ENCODE peak calls at places on chromosome 2, in five cellular contexts. S is stomach, E is Panc1, B is transverse colon, D is GM12878. V is an unnamed sample.

GRCh38 chr2:170648037-170648436 is 67.1 kb upstream of the SP5 start:
- DNase-seq in B (no peak), E (no peak), S (no peak), D (no peak), V (no peak)

GRCh38 chr2:234060236-234060635 is 9.7 kb downstream of the SPP2 start:
- DNase-seq in B (no peak), D (no peak), S (no peak), E (no peak), V (no peak)

GRCh38 chr2:26994975-26995374 is 24.5 kb downstream of the MAPRE3 start:
- DNase-seq in B (no peak), E (no peak), D (no peak), S (no peak), V (no peak)

GRCh38 chr2:181153886-181154285 is 173.5 kb downstream of the UBE2E3 start:
- DNase-seq in B (no peak), E (no peak), D (no peak), S (no peak), V (no peak)

GRCh38 chr2:6780765-6781274 is 84.9 kb downstream of the CMPK2 start:
- DNase-seq in S (peak), D (peak), E (no peak), B (peak), V (peak)

GRCh38 chr2:125471963-125472362 is 1184.0 kb upstream of the GYPC start:
- DNase-seq in S (no peak), B (peak), D (no peak), E (no peak), V (no peak)

GRCh38 chr2:111662039-111662740 is 221.8 kb downstream of the ANAPC1 start:
- DNase-seq in D (no peak), S (no peak), E (peak), B (no peak), V (no peak)

GRCh38 chr2:98634406-98635092 is 26.2 kb downstream of the UNC50 start:
- DNase-seq in E (no peak), S (no peak), B (no peak), D (no peak), V (no peak)

GRCh38 chr2:150134223-150134858 is 353.1 kb downstream of the RND3 start:
- DNase-seq in E (no peak), S (no peak), D (no peak), B (no peak), V (no peak)

GRCh38 chr2:177268901-177269300 is 4.4 kb upstream of the NFE2L2 start:
- DNase-seq in B (no peak), D (no peak), S (no peak), E (no peak), V (no peak)

GRCh38 chr2:239406316-239406995 is 5.6 kb upstream of the HDAC4 start:
- DNase-seq in E (no peak), S (no peak), D (no peak), B (no peak), V (no peak)

GRCh38 chr2:675982-676646 is 1.1 kb downstream of the TMEM18 start:
- DNase-seq in E (peak), B (peak), S (no peak), D (no peak), V (peak)

GRCh38 chr2:32136097-32136496 is 29.6 kb upstream of the SLC30A6 start:
- DNase-seq in S (no peak), E (no peak), B (no peak), D (no peak), V (no peak)

GRCh38 chr2:29615183-29615582 is 306.2 kb downstream of the ALK start:
- DNase-seq in S (no peak), D (no peak), B (no peak), E (no peak), V (no peak)

GRCh38 chr2:241888641-241889040 is 19.1 kb downstream of the RTP5 start:
- DNase-seq in E (no peak), B (no peak), S (no peak), D (no peak), V (no peak)

GRCh38 chr2:85534875-85535274 is 4.1 kb upstream of the MAT2A start:
- DNase-seq in S (no peak), B (no peak), D (no peak), E (no peak), V (no peak)

GRCh38 chr2:202046577-202046976 is 12.9 kb downstream of the FZD7 start:
- DNase-seq in E (no peak), D (no peak), B (no peak), S (no peak), V (no peak)

GRCh38 chr2:224658776-224659175 is 57.4 kb downstream of the CCDC195 start:
- DNase-seq in D (no peak), S (no peak), E (no peak), B (no peak), V (no peak)

GRCh38 chr2:55056024-55056521 is 5.8 kb upstream of the RTN4 start:
- DNase-seq in S (no peak), E (no peak), B (no peak), D (no peak), V (no peak)

GRCh38 chr2:81583311-81584108 is 1279.0 kb upstream of the LRRTM1 start:
- DNase-seq in S (no peak), B (no peak), E (no peak), D (no peak), V (no peak)

GRCh38 chr2:10452334-10452733 is 4.2 kb upstream of the ODC1 start:
- DNase-seq in E (no peak), D (no peak), B (peak), S (peak), V (peak)

GRCh38 chr2:171598713-171599319 is 76.5 kb downstream of the CYBRD1 start:
- DNase-seq in S (peak), B (peak), D (peak), E (peak), V (peak)

GRCh38 chr2:77520981-77521380 is 1.2 kb downstream of the LRRTM4 start:
- DNase-seq in D (no peak), E (no peak), S (no peak), B (no peak), V (no peak)
- H3K4me3 ChIP-seq in D (no peak), E (no peak), S (no peak), B (no peak), V (no peak)

DNA sequence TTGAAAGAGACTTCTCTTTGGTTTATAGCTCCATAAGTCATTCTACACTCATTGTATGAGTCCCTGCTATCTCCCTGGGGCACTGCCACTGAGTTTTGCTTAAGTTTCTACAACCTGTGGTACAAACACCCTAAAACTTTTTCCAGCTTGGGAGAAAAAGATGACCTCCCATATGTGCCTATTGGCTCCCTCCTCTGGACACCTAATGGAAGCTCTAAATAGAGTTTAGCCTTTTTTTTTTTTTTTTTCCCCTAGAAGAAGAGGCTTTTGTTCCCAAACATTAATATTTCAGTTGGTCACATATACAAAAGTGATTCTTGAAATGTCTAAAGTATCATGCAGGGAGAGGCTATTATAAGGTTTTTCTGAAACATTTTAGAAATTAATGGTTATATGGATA is 547.2 kb upstream of the TMEFF2 start:
- DNase-seq in E (no peak), D (no peak), B (no peak), S (no peak), V (no peak)
- TF ChIP-seq CTCF in E (peak), D (no peak), B (no peak), S (no peak), V (no peak)

GRCh38 chr2:102142829-102143449 is 393 bp downstream of the IL1R1 start:
- DNase-seq in D (no peak), S (no peak), E (no peak), B (no peak), V (peak)
- TF ChIP-seq POLR2AphosphoS5 in D (no peak), S (no peak), E (no peak), B (no peak), V (no peak)

GRCh38 chr2:41736105-41736567 is 311.7 kb upstream of the PKDCC start:
- DNase-seq in S (no peak), D (peak), E (no peak), B (no peak), V (peak)
- H3K4me3 ChIP-seq in S (no peak), D (no peak), E (no peak), B (no peak), V (no peak)

GRCh38 chr2:211033765-211034164 is 477.4 kb downstream of the CPS1 start:
- DNase-seq in E (no peak), D (no peak), S (no peak), B (no peak), V (no peak)
- TF ChIP-seq CTCF in E (peak), D (no peak), S (no peak), B (no peak), V (peak)

DNA sequence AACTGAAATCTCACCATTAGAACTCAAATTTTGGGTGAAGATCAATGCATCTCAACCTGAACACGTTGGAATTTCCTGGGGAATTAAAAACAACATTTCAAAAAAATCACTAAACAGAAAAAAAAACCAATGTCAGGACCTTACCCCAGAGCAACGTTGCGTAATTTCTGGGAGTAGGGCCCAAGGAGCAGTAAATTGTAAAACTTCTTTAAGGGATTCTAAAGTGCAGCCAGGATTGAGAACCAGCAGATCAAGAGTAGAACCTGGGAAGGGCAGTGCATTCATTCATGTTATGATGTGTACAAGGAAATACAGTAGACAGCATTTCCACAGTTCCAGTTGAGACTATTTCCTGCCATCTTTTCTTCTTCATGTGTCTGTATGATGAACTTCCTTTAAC is 56.9 kb downstream of the RHBDD1 start:
- DNase-seq in D (no peak), S (no peak), E (no peak), B (no peak), V (no peak)
- TF ChIP-seq POLR2AphosphoS5 in D (no peak), S (no peak), E (no peak), B (no peak), V (no peak)

DNA sequence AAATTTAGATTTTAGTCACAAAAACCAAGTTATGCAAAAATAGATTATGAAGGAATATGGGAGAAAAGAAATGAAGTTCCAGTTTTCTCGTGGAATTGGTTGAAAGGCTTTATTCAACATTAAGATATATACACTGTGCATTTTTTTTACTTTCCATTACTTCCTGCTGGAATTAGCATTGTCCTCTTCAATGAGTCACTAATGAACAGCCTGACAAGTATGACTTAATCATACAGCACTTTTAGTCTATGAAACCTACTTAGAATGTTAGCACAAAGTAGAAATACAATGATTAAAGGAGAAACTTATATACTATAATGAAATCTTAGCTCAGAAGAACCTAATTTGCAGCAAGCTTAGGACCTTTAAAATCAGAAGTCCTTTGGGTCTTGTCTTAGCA is 236.6 kb downstream of the CAMKMT start:
- DNase-seq in S (no peak), E (no peak), B (no peak), D (no peak), V (no peak)
- H3K4me3 ChIP-seq in S (no peak), E (no peak), B (no peak), D (no peak), V (no peak)